ENCODE peak calls at places on chromosome 21, in six cellular contexts. U is MM.1S, C is endodermal cell, H is transverse colon, J is heart right ventricle, P is PC-9. O is an unnamed sample.
A peak's percentile ranks its signal among the peaks of the same experiment; 100 is the strongest.

GRCh38 chr21:37168666-37169065 is 95.6 kb downstream of the TTC3 start:
- DNase-seq in C (no peak), P (no peak), U (no peak), H (no peak), J (no peak), O (no peak)

GRCh38 chr21:41472769-41473548 is 35.0 kb downstream of the TMPRSS2 start:
- DNase-seq in P (no peak), J (no peak), H (no peak), U (no peak), C (no peak), O (no peak)

GRCh38 chr21:19245188-19245580 is 841.6 kb upstream of the TMPRSS15 start:
- DNase-seq in H (no peak), C (no peak), J (no peak), P (no peak), U (no peak), O (no peak)

GRCh38 chr21:35333831-35334593 is 284.9 kb upstream of the RUNX1 start:
- DNase-seq in U (no peak), C (no peak), H (no peak), J (no peak), P (no peak), O (no peak)

GRCh38 chr21:32940079-32941014 is 85.4 kb upstream of the OLIG2 start:
- DNase-seq in C (peak; percentile 71), P (no peak), U (peak; percentile 79), H (peak; percentile 41), J (peak; percentile 40), O (peak; percentile 46)

GRCh38 chr21:42837421-42838211 is 41.7 kb downstream of the WDR4 start:
- DNase-seq in H (no peak), P (no peak), C (peak; percentile 67), J (no peak), U (no peak), O (no peak)

GRCh38 chr21:36882776-36883175 is 83.7 kb downstream of the HLCS start:
- DNase-seq in C (no peak), P (no peak), H (no peak), U (no peak), J (no peak), O (no peak)

GRCh38 chr21:46477765-46478164 is 19.1 kb downstream of the DIP2A start:
- DNase-seq in P (peak; percentile 59), C (no peak), J (no peak), H (no peak), U (no peak), O (no peak)

GRCh38 chr21:27741736-27742135 is 774.8 kb upstream of the ADAMTS5 start:
- DNase-seq in J (no peak), H (no peak), P (no peak), C (no peak), U (no peak), O (no peak)

GRCh38 chr21:42430570-42430969 is 26.9 kb downstream of the UBASH3A start:
- DNase-seq in J (no peak), H (no peak), U (no peak), P (no peak), C (no peak), O (no peak)

GRCh38 chr21:36705679-36706481 is 7.0 kb downstream of the SIM2 start:
- DNase-seq in C (peak; percentile 84), J (no peak), H (no peak), U (no peak), P (no peak), O (no peak)

GRCh38 chr21:45293214-45293725 is 5.6 kb upstream of the POFUT2 start:
- DNase-seq in H (no peak), J (peak; percentile 25), U (no peak), P (no peak), C (peak; percentile 59), O (peak; percentile 28)

GRCh38 chr21:45290948-45291612 is 3.4 kb upstream of the POFUT2 start:
- DNase-seq in C (peak; percentile 43), H (no peak), J (no peak), P (no peak), U (no peak), O (no peak)

GRCh38 chr21:45291613-45292398 is 4.1 kb upstream of the POFUT2 start:
- DNase-seq in J (no peak), P (no peak), H (no peak), U (no peak), C (peak; percentile 44), O (no peak)

GRCh38 chr21:45293726-45294401 is 6.2 kb upstream of the POFUT2 start:
- DNase-seq in C (peak; percentile 58), H (no peak), U (no peak), J (no peak), P (no peak), O (no peak)

GRCh38 chr21:45292399-45293213 is 4.9 kb upstream of the POFUT2 start:
- DNase-seq in J (peak; percentile 87), P (peak; percentile 41), H (peak; percentile 83), U (peak; percentile 56), C (peak; percentile 96), O (peak; percentile 83)
- TF ChIP-seq CTCF in J (peak; percentile 99), P (peak; percentile 87), H (peak; percentile 95), U (peak; percentile 93), C (peak; percentile 99), O (peak; percentile 98)

GRCh38 chr21:38915546-38915945 is 109.8 kb downstream of the ETS2 start:
- DNase-seq in H (peak; percentile 9), P (no peak), U (no peak), J (no peak), C (peak; percentile 38), O (no peak)
- H3K4me1 ChIP-seq in H (peaks cover 30% of the 10 kb centered on the region), P (peaks cover 36% of the 10 kb centered on the region), U (no peaks in the 10 kb centered on the region), J (peaks cover 53% of the 10 kb centered on the region), C (peaks cover 23% of the 10 kb centered on the region), O (peaks cover 9% of the 10 kb centered on the region)

DNA sequence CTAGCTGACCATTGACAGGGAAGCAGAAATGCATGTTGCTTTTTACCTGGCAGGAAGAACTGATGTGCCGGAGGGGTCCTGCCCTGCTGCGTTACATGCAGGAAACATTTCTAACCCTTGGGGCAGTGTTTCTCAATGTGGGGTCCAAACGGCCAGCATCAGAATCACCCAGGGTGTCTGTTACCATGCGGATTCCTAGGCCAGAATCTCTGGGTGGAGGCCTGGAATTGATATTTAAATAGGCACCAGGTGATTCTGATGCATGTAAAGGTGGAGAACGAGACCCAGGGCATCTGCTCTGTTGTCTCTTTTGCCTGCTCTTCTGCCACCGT is 182.7 kb downstream of the PCP4 start:
- DNase-seq in C (peak; percentile 63), U (no peak), P (no peak), J (no peak), H (no peak), O (no peak)
- TF ChIP-seq CTCF in C (peak; percentile 38), U (no peak), P (no peak), J (no peak), H (no peak), O (no peak)

DNA sequence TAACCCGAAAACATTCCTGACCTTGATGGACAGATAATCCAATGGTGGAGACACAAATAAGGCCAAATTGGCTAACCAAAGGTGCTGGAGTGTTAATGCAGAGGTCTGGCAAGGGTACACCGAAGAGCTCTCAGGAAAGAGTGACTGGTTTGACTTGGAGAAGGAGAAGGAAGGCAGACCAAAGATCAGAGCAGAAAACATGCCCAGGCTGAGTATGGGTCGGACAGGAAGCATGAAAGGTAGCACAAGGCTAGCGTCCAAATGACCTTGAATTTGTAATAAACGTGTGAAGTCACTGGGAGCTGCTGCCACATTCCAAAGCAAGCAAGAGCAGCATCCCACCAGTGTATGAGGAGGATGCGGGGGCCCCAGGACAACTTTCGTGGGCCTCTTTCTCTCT is 45.7 kb downstream of the APP start:
- DNase-seq in J (no peak), H (no peak), C (no peak), U (no peak), P (no peak), O (no peak)
- H3K4me1 ChIP-seq in J (peaks cover 72% of the 10 kb centered on the region), H (peaks cover 17% of the 10 kb centered on the region), C (peaks cover 22% of the 10 kb centered on the region), U (peaks cover 15% of the 10 kb centered on the region), P (peaks cover 5% of the 10 kb centered on the region), O (peaks cover 5% of the 10 kb centered on the region)